ENCODE peak calls at places on chromosome 16, in nine cellular contexts. A is hepatic stellate cell; O is K562; D is neural crest cell; H is body of pancreas; R is GF-D8; U is activated gamma-delta T cell treated with anti-CD3 and anti-CD28 coated beads, Interleukin-2, amount 50 U/mL, for 16 hours; E is AG08395; J is NCI-H345. C is an unnamed sample.

GRCh38 chr16:56337131-56337857 is 88.1 kb downstream of the AMFR start:
- DNase-seq in U (no peak), J (no peak), R (no peak), D (no peak), E (no peak), O (no peak), A (no peak), H (no peak), C (no peak)

GRCh38 chr16:68901910-68902309 is 58.6 kb downstream of the TANGO6 start:
- DNase-seq in O (no peak), H (no peak), A (peak), U (no peak), E (peak), J (no peak), R (no peak), D (no peak), C (peak)

GRCh38 chr16:53291757-53292392 is 142.4 kb upstream of the RBL2 start:
- DNase-seq in U (no peak), R (no peak), E (no peak), O (no peak), D (no peak), J (no peak), A (no peak), H (no peak), C (no peak)

GRCh38 chr16:87323727-87324410 is 6.7 kb upstream of the C16orf95 start:
- DNase-seq in O (no peak), R (no peak), D (no peak), H (no peak), A (no peak), E (no peak), U (no peak), J (no peak), C (no peak)

GRCh38 chr16:89565506-89566372 is 5.3 kb downstream of the RPL13 start:
- DNase-seq in J (peak), D (peak), U (no peak), H (peak), A (no peak), R (peak), O (peak), E (peak), C (no peak)

GRCh38 chr16:65922923-65923322 is 443.6 kb upstream of the CDH5 start:
- DNase-seq in O (no peak), D (no peak), H (no peak), U (no peak), R (no peak), A (no peak), E (no peak), J (no peak), C (no peak)

GRCh38 chr16:55703003-55704001 is 47.5 kb downstream of the SLC6A2 start:
- DNase-seq in O (peak), E (peak), A (peak), J (peak), U (no peak), H (peak), R (peak), D (peak), C (peak)

GRCh38 chr16:83744521-83744981 is 63.2 kb upstream of the HSBP1 start:
- DNase-seq in E (peak), O (no peak), A (peak), H (no peak), J (no peak), U (no peak), D (peak), R (no peak), C (peak)

GRCh38 chr16:75108792-75109731 is 7.5 kb downstream of the LDHD start:
- DNase-seq in D (no peak), U (peak), R (peak), J (peak), H (peak), A (peak), O (no peak), E (peak), C (no peak)

GRCh38 chr16:3578121-3578520 is 918 bp upstream of the NLRC3 start:
- DNase-seq in E (no peak), A (no peak), H (no peak), O (no peak), U (peak), R (no peak), D (no peak), J (no peak), C (no peak)

GRCh38 chr16:10016761-10017160 is 165.5 kb downstream of the GRIN2A start:
- DNase-seq in R (no peak), O (no peak), A (no peak), E (no peak), H (no peak), D (no peak), U (no peak), J (no peak), C (no peak)

GRCh38 chr16:70472786-70473433 is 18.5 kb downstream of the FCSK start:
- DNase-seq in R (no peak), H (no peak), E (no peak), A (no peak), J (no peak), O (no peak), U (no peak), D (no peak), C (no peak)

GRCh38 chr16:75948441-75948840 is 222.2 kb upstream of the CPHXL start:
- DNase-seq in A (no peak), J (no peak), D (no peak), O (no peak), H (no peak), R (no peak), E (no peak), U (no peak), C (no peak)

GRCh38 chr16:17271687-17272086 is 199.1 kb downstream of the XYLT1 start:
- DNase-seq in A (no peak), U (no peak), E (no peak), R (no peak), O (no peak), H (peak), D (no peak), J (peak), C (no peak)

GRCh38 chr16:88785106-88785924 is at the start of gene PIEZO1:
- DNase-seq in D (peak), J (peak), E (peak), O (peak), R (peak), U (peak), H (peak), A (peak), C (peak)

GRCh38 chr16:84156342-84156784 is 11.3 kb downstream of the DNAAF1 start:
- DNase-seq in A (no peak), U (no peak), E (no peak), H (no peak), J (no peak), O (no peak), D (no peak), R (no peak), C (no peak)

GRCh38 chr16:72172105-72173034 is at the start of gene PMFBP1:
- DNase-seq in O (peak), A (peak), R (peak), U (no peak), J (peak), E (peak), D (no peak), H (peak), C (peak)

GRCh38 chr16:68349838-68350410 is 39.1 kb downstream of the PRMT7 start:
- DNase-seq in R (no peak), D (no peak), O (no peak), E (no peak), J (no peak), U (no peak), H (no peak), A (no peak), C (no peak)

GRCh38 chr16:55248494-55248893 is 75.5 kb upstream of the IRX6 start:
- DNase-seq in E (no peak), D (no peak), O (no peak), A (no peak), U (no peak), J (no peak), R (no peak), H (no peak), C (no peak)

GRCh38 chr16:56102159-56102798 is 89.0 kb upstream of the GNAO1 start:
- DNase-seq in E (peak), O (no peak), H (peak), J (peak), U (no peak), A (no peak), D (no peak), R (no peak), C (no peak)

GRCh38 chr16:82726306-82726705 is 99.5 kb downstream of the CDH13 start:
- DNase-seq in A (no peak), U (no peak), O (no peak), D (no peak), J (no peak), E (no peak), R (no peak), H (no peak), C (no peak)